ENCODE peak calls at places on chromosomes 4 and X, in four cellular contexts. One of them, this sample, is unnamed.

GRCh38 chrX:97367149-97367548 is 483.4 kb downstream of the RPA4 start:
- DNase-seq in K562: no peak
- DNase-seq in GM12878: no peak
- DNase-seq in HepG2: no peak
- DNase-seq in this sample: no peak

GRCh38 chr4:16443504-16444088 is 217.3 kb upstream of the TAPT1 start:
- DNase-seq in K562: peak
- DNase-seq in GM12878: no peak
- DNase-seq in HepG2: peak
- DNase-seq in this sample: no peak

GRCh38 chr4:186249785-186250739 is 15.9 kb upstream of the F11 start:
- DNase-seq in K562: no peak
- DNase-seq in GM12878: no peak
- DNase-seq in HepG2: no peak
- DNase-seq in this sample: no peak

GRCh38 chr4:9979101-9979815 is 42.0 kb downstream of the SLC2A9 start:
- DNase-seq in K562: no peak
- DNase-seq in GM12878: no peak
- DNase-seq in HepG2: no peak
- DNase-seq in this sample: no peak

GRCh38 chr4:121307441-121308327 is 73.1 kb downstream of the QRFPR start:
- DNase-seq in K562: peak
- DNase-seq in GM12878: peak
- DNase-seq in HepG2: peak
- DNase-seq in this sample: peak

GRCh38 chr4:85402371-85402770 is 72.6 kb upstream of the ARHGAP24 start:
- DNase-seq in K562: no peak
- DNase-seq in GM12878: no peak
- DNase-seq in HepG2: no peak
- DNase-seq in this sample: no peak

GRCh38 chr4:153269223-153269990 is 65.2 kb downstream of the TRIM2 start:
- DNase-seq in K562: no peak
- DNase-seq in GM12878: no peak
- DNase-seq in HepG2: no peak
- DNase-seq in this sample: no peak

GRCh38 chr4:173316060-173316459 is 18.1 kb downstream of the HMGB2 start:
- DNase-seq in K562: no peak
- DNase-seq in GM12878: no peak
- DNase-seq in HepG2: no peak
- DNase-seq in this sample: no peak

GRCh38 chrX:12984629-12985303 is 9.9 kb downstream of the TMSB4X start:
- DNase-seq in K562: peak
- DNase-seq in GM12878: no peak
- DNase-seq in HepG2: no peak
- DNase-seq in this sample: no peak

GRCh38 chr4:48400416-48400815 is 59.1 kb downstream of the SLAIN2 start:
- DNase-seq in K562: no peak
- DNase-seq in GM12878: no peak
- DNase-seq in HepG2: no peak
- DNase-seq in this sample: no peak

GRCh38 chr4:90503677-90504076 is 376.5 kb downstream of the CCSER1 start:
- DNase-seq in K562: no peak
- DNase-seq in GM12878: no peak
- DNase-seq in HepG2: no peak
- DNase-seq in this sample: no peak

GRCh38 chr4:104899863-104900262 is 246.8 kb upstream of the TET2 start:
- DNase-seq in K562: peak
- DNase-seq in GM12878: no peak
- DNase-seq in HepG2: no peak
- DNase-seq in this sample: no peak

GRCh38 chr4:140931904-140932303 is 175.7 kb upstream of the TBC1D9 start:
- DNase-seq in K562: no peak
- DNase-seq in GM12878: no peak
- DNase-seq in HepG2: no peak
- DNase-seq in this sample: no peak
- TF ChIP-seq NR2C2 in K562: no peak
- TF ChIP-seq NR2C2 in GM12878: no peak
- TF ChIP-seq NR2C2 in HepG2: no peak
- TF ChIP-seq NR2C2 in this sample: no peak

GRCh38 chrX:134478374-134478773 is 18.4 kb downstream of the HPRT1 start:
- DNase-seq in K562: no peak
- DNase-seq in GM12878: no peak
- DNase-seq in HepG2: no peak
- DNase-seq in this sample: no peak
- TF ChIP-seq NR2C2 in K562: no peak
- TF ChIP-seq NR2C2 in GM12878: no peak
- TF ChIP-seq NR2C2 in HepG2: no peak
- TF ChIP-seq NR2C2 in this sample: no peak

GRCh38 chr4:166600264-166600663 is 634.0 kb downstream of the SPOCK3 start:
- DNase-seq in K562: no peak
- DNase-seq in GM12878: no peak
- DNase-seq in HepG2: no peak
- DNase-seq in this sample: no peak
- TF ChIP-seq NR2C2 in K562: no peak
- TF ChIP-seq NR2C2 in GM12878: no peak
- TF ChIP-seq NR2C2 in HepG2: no peak
- TF ChIP-seq NR2C2 in this sample: no peak

GRCh38 chrX:154991039-154991438 is 31.5 kb downstream of the F8 start:
- DNase-seq in K562: no peak
- DNase-seq in GM12878: peak
- DNase-seq in HepG2: no peak
- DNase-seq in this sample: no peak
- TF ChIP-seq NR2C2 in K562: no peak
- TF ChIP-seq NR2C2 in GM12878: no peak
- TF ChIP-seq NR2C2 in HepG2: no peak
- TF ChIP-seq NR2C2 in this sample: no peak

This sample was measured in WTC11.